ENCODE peak calls at places on chromosomes 2 and 18, in eight cellular contexts. Q is HTR-8/SVneo; T is MCF 10A; H is NCI-H2029 treated with DMSO at 0.1 percent for 48 hours; O is H54; S is SJSA1; X is stimulated activated CD8-positive, alpha-beta memory T cell treated with anti-CD3 and anti-CD28 coated beads, Interleukin-4, amount 100 ng/mL, for 1 hour; K is mesothelial cell of epicardium. J is an unnamed sample.

GRCh38 chr2:73004889-73005596 is 66.5 kb downstream of the SFXN5 start:
- DNase-seq in Q (no peak), O (no peak), T (no peak), K (no peak), S (no peak), H (no peak), X (no peak), J (no peak)

GRCh38 chr2:30270166-30270565 is 38.8 kb downstream of the LBH start:
- DNase-seq in S (no peak), T (no peak), X (no peak), K (no peak), Q (no peak), H (no peak), O (no peak), J (no peak)

GRCh38 chr2:53752385-53752784 is 15.2 kb upstream of the CHAC2 start:
- DNase-seq in Q (no peak), X (no peak), H (no peak), T (no peak), S (no peak), O (no peak), K (no peak), J (no peak)

GRCh38 chr2:65300134-65300771 is 72.6 kb downstream of the ACTR2 start:
- DNase-seq in K (no peak), X (no peak), T (peak), O (peak), Q (no peak), H (no peak), S (no peak), J (no peak)

GRCh38 chr2:61178603-61179545 is 16.9 kb downstream of the C2orf74 start:
- DNase-seq in Q (no peak), T (peak), O (no peak), X (no peak), H (no peak), K (no peak), S (no peak), J (no peak)

GRCh38 chr18:23812566-23813440 is 123.5 kb downstream of the LAMA3 start:
- DNase-seq in T (peak), X (no peak), O (no peak), K (no peak), S (no peak), Q (peak), H (peak), J (peak)

GRCh38 chr2:157761520-157761919 is 114.6 kb downstream of the ACVR1 start:
- DNase-seq in Q (no peak), K (no peak), X (no peak), H (no peak), S (no peak), T (no peak), O (no peak), J (no peak)

GRCh38 chr18:13137939-13138821 is 80.4 kb upstream of the LDLRAD4 start:
- DNase-seq in K (no peak), X (no peak), Q (no peak), S (no peak), O (no peak), H (peak), T (no peak), J (no peak)

GRCh38 chr2:190618030-190618429 is 30.9 kb upstream of the NAB1 start:
- DNase-seq in O (no peak), T (no peak), Q (no peak), X (no peak), K (no peak), H (no peak), S (no peak), J (no peak)

GRCh38 chr2:233163486-233164103 is 87.9 kb upstream of the ATG16L1 start:
- DNase-seq in S (peak), K (no peak), T (no peak), O (no peak), H (no peak), Q (no peak), X (no peak), J (no peak)

GRCh38 chr2:332592-332991 is 44.7 kb upstream of the ALKAL2 start:
- DNase-seq in X (no peak), T (peak), K (no peak), Q (no peak), S (no peak), H (no peak), O (no peak), J (no peak)

GRCh38 chr2:110858135-110858737 is 125.9 kb downstream of the ACOXL start:
- DNase-seq in X (no peak), Q (no peak), O (no peak), S (no peak), K (no peak), H (no peak), T (no peak), J (no peak)

GRCh38 chr2:190216829-190217228 is 102.8 kb downstream of the HIBCH start:
- DNase-seq in T (peak), O (peak), H (peak), K (peak), X (no peak), S (no peak), Q (no peak), J (peak)

GRCh38 chr2:55567298-55567697 is 47.8 kb downstream of the CFAP36 start:
- DNase-seq in O (no peak), T (no peak), K (no peak), X (no peak), S (no peak), H (no peak), Q (no peak), J (no peak)

GRCh38 chr2:172204762-172205161 is 102.1 kb upstream of the DLX2 start:
- DNase-seq in K (no peak), X (no peak), O (no peak), H (no peak), T (no peak), S (no peak), Q (no peak), J (no peak)